ENCODE peak calls at places on chromosomes 1 and 21, in six cellular contexts. J is bronchial epithelial cell, D is fibroblast of mammary gland, T is neural crest cell, Z is body of pancreas, G is uterus. W is an unnamed sample.

GRCh38 chr1:171248309-171248708 is at the start of gene FMO1:
- DNase-seq in J (no peak), D (no peak), T (no peak), Z (no peak), G (no peak), W (no peak)

GRCh38 chr1:10646347-10646861 is 150.0 kb downstream of the CASZ1 start:
- DNase-seq in J (peak), D (peak), T (no peak), Z (no peak), G (no peak), W (no peak)

GRCh38 chr1:28761189-28761588 is 24.4 kb downstream of the YTHDF2 start:
- DNase-seq in J (no peak), D (no peak), T (no peak), Z (no peak), G (no peak), W (no peak)

GRCh38 chr21:35801388-35801787 is 258.9 kb downstream of the SETD4 start:
- DNase-seq in J (no peak), D (no peak), T (no peak), Z (no peak), G (no peak), W (no peak)

GRCh38 chr21:25313891-25314646 is 293.2 kb downstream of the MRPL39 start:
- DNase-seq in J (no peak), D (peak), T (no peak), Z (no peak), G (no peak), W (no peak)

GRCh38 chr21:42350899-42351543 is at the start of gene TFF2:
- DNase-seq in J (no peak), D (no peak), T (no peak), Z (no peak), G (no peak), W (no peak)

GRCh38 chr1:77060000-77060399 is 159.2 kb downstream of the PIGK start:
- DNase-seq in J (no peak), D (no peak), T (no peak), Z (peak), G (no peak), W (no peak)

GRCh38 chr1:43704838-43705237 is 2.5 kb upstream of the ST3GAL3 start:
- DNase-seq in J (no peak), D (peak), T (no peak), Z (no peak), G (no peak), W (no peak)

GRCh38 chr1:65309317-65310077 is at the start of gene DNAJC6:
- DNase-seq in J (peak), D (peak), T (peak), Z (peak), G (no peak), W (peak)

GRCh38 chr1:185670187-185670627 is 64.0 kb upstream of the HMCN1 start:
- DNase-seq in J (peak), D (peak), T (peak), Z (peak), G (no peak), W (no peak)

GRCh38 chr1:172180886-172181285 is 239.6 kb upstream of the C1orf105 start:
- DNase-seq in J (peak), D (peak), T (no peak), Z (peak), G (peak), W (no peak)

GRCh38 chr1:198465201-198466144 is 75.0 kb downstream of the ATP6V1G3 start:
- DNase-seq in J (peak), D (peak), T (no peak), Z (no peak), G (no peak), W (no peak)

GRCh38 chr1:151841141-151841540 is 1.5 kb upstream of the C2CD4D start:
- DNase-seq in J (peak), D (peak), T (no peak), Z (no peak), G (no peak), W (no peak)

GRCh38 chr1:189311915-189312314 is 1165.7 kb downstream of the BRINP3 start:
- DNase-seq in J (no peak), D (no peak), T (no peak), Z (no peak), G (no peak), W (no peak)

GRCh38 chr1:6183520-6183989 is 3.4 kb upstream of the CHD5 start:
- DNase-seq in J (no peak), D (no peak), T (no peak), Z (no peak), G (no peak), W (no peak)

GRCh38 chr1:23167353-23168078 is 1.1 kb downstream of the LUZP1 start:
- DNase-seq in J (peak), D (peak), T (peak), Z (peak), G (peak), W (no peak)

GRCh38 chr21:27379381-27379780 is 412.5 kb upstream of the ADAMTS5 start:
- DNase-seq in J (no peak), D (peak), T (no peak), Z (no peak), G (no peak), W (no peak)

GRCh38 chr1:66943361-66943969 is 18.7 kb downstream of the MIER1 start:
- DNase-seq in J (no peak), D (peak), T (no peak), Z (no peak), G (no peak), W (no peak)

GRCh38 chr1:9150582-9151290 is 21.8 kb upstream of the GPR157 start:
- DNase-seq in J (no peak), D (peak), T (no peak), Z (no peak), G (no peak), W (no peak)

GRCh38 chr1:187516874-187517273 is 688.1 kb downstream of the PLA2G4A start:
- DNase-seq in J (peak), D (no peak), T (no peak), Z (no peak), G (no peak), W (no peak)

GRCh38 chr1:47438321-47439150 is 692 bp downstream of the FOXD2 start:
- DNase-seq in J (no peak), D (no peak), T (no peak), Z (no peak), G (no peak), W (no peak)

GRCh38 chr1:170162385-170163226 is 16.8 kb downstream of the NTMT2 start:
- DNase-seq in J (no peak), D (peak), T (no peak), Z (peak), G (peak), W (no peak)

GRCh38 chr1:32338637-32339145 is 2.7 kb upstream of the MARCKSL1 start:
- DNase-seq in J (no peak), D (no peak), T (no peak), Z (no peak), G (no peak), W (no peak)

GRCh38 chr1:172497230-172497629 is 35.7 kb upstream of the SUCO start:
- DNase-seq in J (peak), D (no peak), T (peak), Z (no peak), G (no peak), W (no peak)

GRCh38 chr21:44300262-44300959 is 558 bp downstream of the PFKL start:
- DNase-seq in J (peak), D (peak), T (peak), Z (peak), G (peak), W (no peak)

GRCh38 chr1:151510020-151510405 is 1.2 kb upstream of the CGN start:
- DNase-seq in J (no peak), D (no peak), T (no peak), Z (no peak), G (no peak), W (no peak)

GRCh38 chr1:15328785-15329480 is 80.8 kb upstream of the EFHD2 start:
- DNase-seq in J (peak), D (peak), T (no peak), Z (peak), G (peak), W (no peak)

GRCh38 chr1:217881607-217882332 is 250.6 kb downstream of the SPATA17 start:
- DNase-seq in J (no peak), D (peak), T (no peak), Z (no peak), G (no peak), W (no peak)

GRCh38 chr1:154154053-154154452 is 820 bp downstream of the NUP210L start:
- DNase-seq in J (no peak), D (no peak), T (no peak), Z (no peak), G (no peak), W (no peak)

GRCh38 chr21:36027352-36027751 is 33.0 kb downstream of the SETD4 start:
- DNase-seq in J (peak), D (peak), T (no peak), Z (no peak), G (no peak), W (no peak)

DNA sequence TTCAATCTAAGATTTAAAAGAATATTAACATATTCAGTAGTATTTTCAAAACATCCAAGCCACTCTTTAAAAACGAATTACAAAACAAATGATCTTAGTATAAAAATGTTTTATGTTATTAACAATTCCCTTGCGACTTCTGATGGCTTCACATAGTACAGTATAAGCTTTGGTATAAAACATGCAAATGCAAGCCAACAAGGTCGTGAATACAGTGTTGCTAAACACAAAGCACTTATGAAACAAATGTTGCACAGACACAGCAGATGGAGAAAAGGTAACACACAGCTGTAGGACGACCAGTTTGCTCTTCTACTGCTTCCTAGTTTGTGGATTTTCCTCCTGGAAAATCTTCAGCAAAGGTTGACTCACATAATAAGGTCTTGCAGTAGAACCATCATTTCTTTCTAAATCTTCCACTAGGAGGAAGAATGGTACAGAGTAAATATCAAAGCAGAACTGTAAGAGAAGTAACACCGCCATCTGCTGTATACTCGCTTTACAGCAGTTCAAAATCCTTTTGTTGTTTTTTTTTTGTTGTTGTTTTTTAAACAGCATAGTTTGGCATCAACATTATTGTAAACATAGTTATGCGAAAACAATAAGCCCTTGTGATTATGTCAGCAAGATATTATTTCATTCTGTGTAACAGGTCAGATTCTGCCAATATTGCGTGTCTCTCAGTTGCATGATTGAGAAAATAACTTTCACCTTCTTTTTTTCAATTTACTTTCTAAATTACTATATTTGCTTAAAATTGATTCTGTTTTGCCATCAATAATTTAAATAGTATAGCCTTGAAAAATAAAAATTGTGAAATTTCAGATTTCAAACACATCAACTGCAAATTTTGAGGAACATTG is 69.5 kb downstream of the LHX8 start:
- DNase-seq in J (peak), D (peak), T (peak), Z (peak), G (no peak), W (no peak)
- TF ChIP-seq CTCF in J (peak), D (peak), T (peak), Z (peak), G (peak), W (no peak)

GRCh38 chr1:7760245-7760644 is 10.9 kb upstream of the VAMP3 start:
- DNase-seq in J (no peak), D (no peak), T (no peak), Z (no peak), G (no peak), W (no peak)

GRCh38 chr1:7751174-7751573 is 19.9 kb upstream of the VAMP3 start:
- DNase-seq in J (no peak), D (no peak), T (no peak), Z (no peak), G (no peak), W (no peak)

GRCh38 chr1:7752512-7753417 is 18.3 kb upstream of the VAMP3 start:
- DNase-seq in J (peak), D (peak), T (peak), Z (peak), G (peak), W (peak)

GRCh38 chr1:7754234-7754633 is 16.9 kb upstream of the VAMP3 start:
- DNase-seq in J (no peak), D (no peak), T (no peak), Z (no peak), G (no peak), W (no peak)

GRCh38 chr1:7755448-7755847 is 15.6 kb upstream of the VAMP3 start:
- DNase-seq in J (no peak), D (peak), T (no peak), Z (no peak), G (no peak), W (no peak)
- TF ChIP-seq CTCF in J (no peak), D (peak), T (peak), Z (no peak), G (no peak), W (no peak)

GRCh38 chr1:156706647-156707008 is 1.2 kb upstream of the CRABP2 start:
- DNase-seq in J (no peak), D (peak), T (no peak), Z (peak), G (peak), W (no peak)

GRCh38 chr1:156707027-156707426 is 1.6 kb upstream of the CRABP2 start:
- DNase-seq in J (no peak), D (no peak), T (no peak), Z (no peak), G (no peak), W (no peak)

GRCh38 chr1:156705321-156705917 is at the start of gene CRABP2:
- DNase-seq in J (no peak), D (peak), T (no peak), Z (no peak), G (peak), W (no peak)

GRCh38 chr1:156704930-156705320 is 458 bp downstream of the CRABP2 start:
- DNase-seq in J (peak), D (peak), T (no peak), Z (peak), G (peak), W (peak)

DNA sequence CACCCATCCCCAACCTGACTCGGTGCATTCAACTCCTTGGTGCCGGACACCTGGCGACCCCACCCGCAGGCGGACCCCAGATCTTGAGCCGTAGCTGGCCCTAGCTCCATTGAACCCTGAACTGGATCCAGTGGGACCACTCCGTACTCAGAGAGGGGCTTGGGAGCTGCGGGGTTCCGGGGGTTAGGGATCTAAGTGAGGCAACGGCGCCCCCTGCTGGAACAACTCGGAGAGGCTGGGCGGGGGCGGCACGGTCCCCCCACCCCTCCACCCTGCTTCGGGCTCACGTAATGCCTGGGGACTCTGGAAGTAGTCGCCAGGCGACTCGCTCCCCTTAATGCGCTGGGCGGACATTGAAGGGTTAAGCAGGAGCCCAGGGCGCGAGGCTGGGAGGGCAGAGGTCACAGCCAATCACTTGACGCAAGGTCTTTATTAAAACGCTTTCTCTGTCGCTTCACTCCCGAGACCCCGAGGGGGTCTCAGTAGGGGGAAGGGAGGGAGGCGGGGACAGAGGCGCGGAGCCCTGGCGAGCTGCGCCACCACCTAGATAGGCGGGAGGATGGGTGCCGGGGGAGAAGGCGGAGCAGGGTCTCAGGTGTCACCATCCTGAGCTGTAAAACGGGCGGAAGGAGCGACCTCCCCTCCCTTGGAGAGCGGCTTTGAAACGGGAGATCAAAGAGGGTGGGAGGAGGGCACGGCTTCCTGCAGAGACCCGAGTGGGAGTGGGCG is 699 bp upstream of the CRABP2 start:
- DNase-seq in J (no peak), D (peak), T (peak), Z (peak), G (peak), W (peak)
- TF ChIP-seq CTCF in J (peak), D (peak), T (peak), Z (peak), G (peak), W (no peak)

DNA sequence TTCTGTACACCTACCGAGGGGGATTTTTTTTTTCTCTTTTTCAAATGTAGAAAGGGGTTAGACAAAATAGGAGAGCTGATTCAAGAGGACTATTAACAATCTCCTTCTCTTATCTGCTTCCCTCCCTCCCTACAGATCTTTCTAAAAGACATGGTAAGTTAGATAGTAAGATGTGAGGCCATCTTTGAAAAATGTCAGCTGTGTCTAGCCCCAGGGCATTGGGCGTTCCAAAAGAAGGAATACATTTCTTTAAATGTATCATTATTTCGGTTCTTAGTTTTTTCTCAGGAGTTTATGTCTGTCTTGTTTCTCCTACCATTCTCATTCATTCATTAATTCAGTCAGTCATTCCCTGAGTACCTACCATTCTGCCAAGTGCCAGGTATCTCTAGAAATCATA is 27.2 kb downstream of the BCL9 start:
- DNase-seq in J (no peak), D (no peak), T (no peak), Z (no peak), G (no peak), W (no peak)
- TF ChIP-seq CTCF in J (no peak), D (no peak), T (no peak), Z (no peak), G (no peak), W (no peak)

GRCh38 chr21:31780944-31781343 is 49.0 kb upstream of the SCAF4 start:
- DNase-seq in J (peak), D (no peak), T (no peak), Z (no peak), G (no peak), W (no peak)
- TF ChIP-seq CTCF in J (peak), D (no peak), T (peak), Z (peak), G (no peak), W (no peak)

GRCh38 chr21:37532868-37533780 is 166.6 kb downstream of the DYRK1A start:
- DNase-seq in J (peak), D (peak), T (no peak), Z (peak), G (no peak), W (no peak)
- TF ChIP-seq CTCF in J (peak), D (no peak), T (no peak), Z (no peak), G (no peak), W (no peak)

GRCh38 chr1:234607091-234608025 is 2.6 kb downstream of the IRF2BP2 start:
- DNase-seq in J (no peak), D (peak), T (no peak), Z (peak), G (no peak), W (no peak)

GRCh38 chr1:234606731-234607090 is 3.3 kb downstream of the IRF2BP2 start:
- DNase-seq in J (no peak), D (no peak), T (no peak), Z (no peak), G (no peak), W (no peak)

GRCh38 chr1:234609528-234610042 is 393 bp downstream of the IRF2BP2 start:
- DNase-seq in J (no peak), D (no peak), T (no peak), Z (no peak), G (no peak), W (no peak)

GRCh38 chr1:234608720-234609527 is 1.1 kb downstream of the IRF2BP2 start:
- DNase-seq in J (no peak), D (peak), T (no peak), Z (peak), G (peak), W (no peak)

GRCh38 chr1:234608026-234608719 is 1.8 kb downstream of the IRF2BP2 start:
- DNase-seq in J (peak), D (peak), T (peak), Z (peak), G (peak), W (peak)
- TF ChIP-seq CTCF in J (no peak), D (no peak), T (peak), Z (peak), G (no peak), W (no peak)

GRCh38 chr1:91844862-91845528 is 41.0 kb downstream of the TGFBR3 start:
- DNase-seq in J (peak), D (peak), T (no peak), Z (peak), G (peak), W (no peak)
- TF ChIP-seq CTCF in J (no peak), D (no peak), T (no peak), Z (no peak), G (no peak), W (no peak)

DNA sequence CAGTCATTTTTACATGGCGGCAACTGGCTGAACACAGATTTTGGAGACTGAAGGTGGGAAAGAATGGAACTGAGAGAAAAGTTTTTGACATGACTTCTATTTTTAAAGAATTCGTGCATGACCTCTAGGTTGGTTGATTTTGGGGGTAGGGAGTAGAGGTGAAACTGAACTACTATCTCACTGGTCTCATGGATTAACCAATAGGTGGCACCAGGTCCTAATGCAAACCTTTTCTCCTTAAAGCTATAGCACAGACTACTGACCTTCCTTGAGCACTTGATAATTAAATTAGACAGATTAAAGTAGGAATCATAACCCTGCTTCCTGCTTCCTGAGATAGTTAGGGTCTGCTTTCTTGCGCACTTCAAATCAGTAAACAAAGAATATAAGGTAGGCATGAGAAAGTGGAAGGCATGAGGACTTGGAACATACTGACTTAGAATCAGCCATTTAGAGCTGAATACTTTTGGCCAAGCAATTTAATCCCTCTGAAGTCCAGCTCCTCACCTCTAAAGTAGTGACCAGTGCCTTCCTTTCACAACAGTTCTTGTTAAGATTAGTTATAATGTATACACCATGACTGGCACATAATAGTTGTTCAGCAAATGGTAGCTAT is 206.0 kb downstream of the CENPF start:
- DNase-seq in J (peak), D (peak), T (no peak), Z (no peak), G (no peak), W (no peak)
- TF ChIP-seq CTCF in J (peak), D (peak), T (no peak), Z (no peak), G (no peak), W (no peak)

GRCh38 chr21:46246345-46246744 is 17.8 kb upstream of the LSS start:
- DNase-seq in J (no peak), D (no peak), T (no peak), Z (no peak), G (no peak), W (no peak)
- TF ChIP-seq CTCF in J (no peak), D (no peak), T (no peak), Z (no peak), G (no peak), W (no peak)